ENCODE peak calls at places on chromosomes 2 and 18, in four cellular contexts. R is heart right ventricle, C is breast epithelium, S is left ventricle myocardium inferior. F is an unnamed sample.
A peak's percentile ranks its signal among the peaks of the same experiment; 100 is the strongest.

GRCh38 chr2:3805120-3805519 is 101.7 kb downstream of the DCDC2C start:
- DNase-seq in R (no peak), C (no peak), S (no peak), F (no peak)

GRCh38 chr2:72205546-72205863 is 57.8 kb upstream of the CYP26B1 start:
- DNase-seq in R (no peak), C (no peak), S (no peak), F (no peak)

GRCh38 chr18:55657572-55658331 is 69.8 kb upstream of the TCF4 start:
- DNase-seq in R (no peak), C (no peak), S (no peak), F (no peak)

GRCh38 chr2:221460136-221460535 is 112.0 kb downstream of the EPHA4 start:
- DNase-seq in R (no peak), C (no peak), S (no peak), F (no peak)

GRCh38 chr2:237184923-237185580 is 99.4 kb downstream of the COPS8 start:
- DNase-seq in R (no peak), C (no peak), S (no peak), F (no peak)

GRCh38 chr2:233935426-233935825 is 18.3 kb downstream of the TRPM8 start:
- DNase-seq in R (no peak), C (no peak), S (no peak), F (no peak)

GRCh38 chr18:78303519-78303918 is 676.1 kb upstream of the SALL3 start:
- DNase-seq in R (no peak), C (no peak), S (no peak), F (no peak)

GRCh38 chr2:109089602-109090300 is 39.3 kb upstream of the SH3RF3 start:
- DNase-seq in R (no peak), C (no peak), S (no peak), F (no peak)

GRCh38 chr2:239563561-239563960 is 162.7 kb upstream of the HDAC4 start:
- DNase-seq in R (no peak), C (peak; percentile 35), S (no peak), F (no peak)

DNA sequence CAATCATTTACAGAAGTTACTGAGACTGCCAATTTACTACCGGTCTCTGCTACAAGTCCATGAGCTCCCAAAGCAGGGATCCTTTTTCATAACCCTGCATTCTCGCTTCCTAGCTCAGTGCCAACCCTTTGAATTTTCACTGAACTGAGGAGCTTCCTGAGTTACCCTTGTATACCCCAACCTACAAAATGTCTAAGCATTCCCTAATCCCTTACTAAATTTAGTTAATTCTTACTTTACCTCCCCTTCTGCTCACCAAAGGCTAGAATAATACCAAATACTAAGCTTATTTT is 9.6 kb downstream of the MAT2A start:
- DNase-seq in R (no peak), C (no peak), S (no peak), F (no peak)
- H3K36me3 ChIP-seq in R (peaks cover 48% of the 10 kb centered on the region), C (no peaks in the 10 kb centered on the region), S (peaks cover 71% of the 10 kb centered on the region), F (peaks cover 19% of the 10 kb centered on the region)

DNA sequence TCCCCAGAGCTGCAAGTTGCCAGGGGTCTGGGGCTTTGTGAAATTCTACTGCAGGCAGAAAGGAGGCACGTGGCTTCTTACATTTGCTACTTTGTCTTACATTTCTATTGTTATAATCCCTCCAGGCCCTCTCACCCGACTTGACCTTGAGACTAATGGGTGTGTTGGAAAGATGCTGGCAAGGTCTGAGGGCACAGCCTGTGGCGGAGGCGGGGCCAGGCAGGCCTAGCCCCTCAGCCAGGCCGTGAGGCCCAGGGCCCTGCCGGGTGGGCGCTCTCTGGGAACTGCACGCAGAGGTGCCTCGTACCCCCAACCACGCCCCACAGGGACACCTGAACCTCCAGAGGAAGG is 85.7 kb upstream of the NDUFV2 start:
- DNase-seq in R (no peak), C (no peak), S (no peak), F (no peak)
- H3K4me3 ChIP-seq in R (peak overlapping the region; percentile 36), C (peak overlapping the region; percentile 42), S (peak overlapping the region; percentile 56), F (peak overlapping the region; percentile 46)

GRCh38 chr2:9590635-9591034 is 35.0 kb upstream of the ADAM17 start:
- DNase-seq in R (no peak), C (no peak), S (no peak), F (no peak)
- H3K36me3 ChIP-seq in R (peaks cover 21% of the 10 kb centered on the region), C (no peaks in the 10 kb centered on the region), S (peaks cover 53% of the 10 kb centered on the region), F (peaks cover 5% of the 10 kb centered on the region)

DNA sequence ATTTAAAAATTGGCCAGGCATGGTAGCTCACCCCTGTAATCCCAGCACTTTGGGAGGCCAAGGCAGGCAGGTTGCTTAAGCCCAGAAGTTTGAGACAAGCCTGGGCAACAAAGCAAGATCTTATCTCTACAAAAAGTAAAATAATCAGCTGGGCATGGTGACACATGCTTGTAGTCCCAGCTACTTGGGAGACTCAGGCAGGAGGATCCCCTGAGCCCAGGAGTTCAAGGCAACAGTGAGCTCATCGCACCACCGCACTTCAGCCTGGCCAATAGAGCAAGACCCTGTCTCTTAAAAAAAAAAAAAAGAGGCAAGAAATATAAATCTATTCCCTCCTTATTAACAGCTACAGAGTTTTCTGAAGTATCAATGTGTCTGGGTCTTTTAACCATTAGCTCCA is 51.9 kb downstream of the ESCO1 start:
- DNase-seq in R (no peak), C (no peak), S (no peak), F (no peak)
- H3K4me3 ChIP-seq in R (no peak overlapping the region), C (no peak overlapping the region), S (no peak overlapping the region), F (no peak overlapping the region)

GRCh38 chr2:86160156-86160952 is 34.9 kb downstream of the IMMT start:
- DNase-seq in R (no peak), C (no peak), S (no peak), F (no peak)
- H3K36me3 ChIP-seq in R (peaks cover 87% of the 10 kb centered on the region), C (no peaks in the 10 kb centered on the region), S (peaks cover 100% of the 10 kb centered on the region), F (peaks cover 16% of the 10 kb centered on the region)